ENCODE peak calls at places on chromosomes 12 and 14, in seven cellular contexts. T is GM12892, J is K562, F is SK-N-SH, I is HepG2, Y is H1, K is GM12878. V is an unnamed sample.

GRCh38 chr12:80299219-80299618 is 144.8 kb upstream of the PTPRQ start:
- DNase-seq in J (no peak), F (no peak), T (no peak), Y (no peak), K (peak), I (no peak), V (no peak)

GRCh38 chr12:7555752-7556151 is 52.2 kb upstream of the CD163 start:
- DNase-seq in J (peak), T (no peak), I (no peak), Y (no peak), K (no peak), F (no peak), V (no peak)

GRCh38 chr14:39383026-39383626 is 49.1 kb downstream of the FBXO33 start:
- DNase-seq in Y (no peak), F (no peak), T (no peak), K (no peak), I (no peak), J (no peak), V (no peak)

GRCh38 chr12:25249951-25250738 is 584 bp downstream of the KRAS start:
- DNase-seq in F (peak), J (peak), K (no peak), T (peak), I (no peak), Y (peak), V (peak)

GRCh38 chr12:11136075-11136474 is 1.6 kb upstream of the TAS2R30 start:
- DNase-seq in Y (no peak), F (no peak), K (no peak), I (no peak), T (no peak), J (no peak), V (no peak)

GRCh38 chr14:77469539-77469938 is 11.6 kb downstream of the AHSA1 start:
- DNase-seq in J (no peak), T (no peak), Y (no peak), I (no peak), F (no peak), K (no peak), V (no peak)

GRCh38 chr12:32737715-32738114 is 18.0 kb downstream of the YARS2 start:
- DNase-seq in Y (no peak), I (no peak), K (no peak), F (no peak), T (no peak), J (no peak), V (no peak)

GRCh38 chr12:110037315-110037714 is 11.0 kb downstream of the C12orf76 start:
- DNase-seq in Y (no peak), F (no peak), T (no peak), K (no peak), I (no peak), J (no peak), V (no peak)

GRCh38 chr12:80053048-80053790 is 46.1 kb upstream of the OTOGL start:
- DNase-seq in J (no peak), Y (no peak), K (no peak), T (no peak), F (peak), I (no peak), V (no peak)

GRCh38 chr12:123271182-123271491 is 519 bp downstream of the CDK2AP1 start:
- DNase-seq in T (peak), J (peak), K (no peak), Y (peak), F (peak), I (peak), V (peak)

GRCh38 chr14:31229638-31230229 is 22.1 kb upstream of the HECTD1 start:
- DNase-seq in I (peak), Y (peak), T (no peak), K (no peak), J (peak), F (no peak), V (no peak)

GRCh38 chr12:106299193-106299794 is 3.2 kb upstream of the TCP11L2 start:
- DNase-seq in Y (no peak), K (no peak), I (no peak), T (no peak), J (no peak), F (no peak), V (no peak)

GRCh38 chr14:46596236-46596635 is 55.3 kb downstream of the RPL10L start:
- DNase-seq in I (no peak), T (no peak), Y (no peak), F (no peak), J (no peak), K (no peak), V (no peak)

GRCh38 chr14:22837059-22837749 is 819 bp downstream of the MMP14 start:
- DNase-seq in F (peak), J (no peak), T (no peak), Y (peak), K (no peak), I (peak), V (no peak)

GRCh38 chr12:24081092-24081529 is 131.6 kb upstream of the SOX5 start:
- DNase-seq in J (no peak), I (no peak), K (no peak), Y (no peak), F (no peak), T (no peak), V (no peak)

GRCh38 chr12:123396954-123397353 is 13.0 kb downstream of the KMT5A start:
- DNase-seq in K (no peak), Y (no peak), F (no peak), J (no peak), T (no peak), I (no peak), V (no peak)

GRCh38 chr12:93991882-93992415 is 156.4 kb upstream of the PLXNC1 start:
- DNase-seq in K (no peak), F (no peak), Y (no peak), J (no peak), T (no peak), I (no peak), V (no peak)

GRCh38 chr14:100494645-100495044 is 92.6 kb downstream of the BEGAIN start:
- DNase-seq in Y (no peak), J (no peak), T (no peak), I (no peak), F (no peak), K (no peak), V (no peak)

GRCh38 chr14:52458721-52459085 is 93.6 kb downstream of the TXNDC16 start:
- DNase-seq in J (no peak), K (no peak), I (no peak), Y (no peak), F (no peak), T (no peak), V (no peak)

GRCh38 chr12:28202374-28203130 is 12.3 kb downstream of the CCDC91 start:
- DNase-seq in K (no peak), Y (no peak), J (no peak), I (peak), F (peak), T (no peak), V (no peak)

GRCh38 chr12:21528953-21529352 is 2.9 kb downstream of the SPX start:
- DNase-seq in T (no peak), K (no peak), F (no peak), I (no peak), Y (no peak), J (no peak), V (no peak)

GRCh38 chr12:45214739-45215418 is 1.0 kb upstream of the ANO6 start:
- DNase-seq in I (no peak), Y (no peak), J (no peak), T (no peak), K (no peak), F (no peak), V (no peak)

GRCh38 chr14:21997300-21997699 is 323.7 kb upstream of the OR4E1 start:
- DNase-seq in I (peak), J (peak), T (no peak), F (no peak), K (no peak), Y (no peak), V (no peak)

GRCh38 chr12:48119078-48119833 is at the start of gene PFKM:
- DNase-seq in K (peak), F (peak), I (no peak), Y (peak), J (peak), T (peak), V (peak)

GRCh38 chr12:3747543-3747942 is 5.4 kb downstream of the CRACR2A start:
- DNase-seq in T (no peak), Y (peak), F (no peak), I (no peak), J (no peak), K (no peak), V (no peak)

GRCh38 chr14:97539389-97539786 is 742.2 kb downstream of the VRK1 start:
- DNase-seq in I (no peak), F (no peak), K (no peak), Y (no peak), T (no peak), J (no peak), V (no peak)

GRCh38 chr12:38921025-38921677 is 15.8 kb upstream of the CPNE8 start:
- DNase-seq in T (no peak), I (peak), J (peak), Y (no peak), K (no peak), F (peak), V (no peak)

GRCh38 chr12:66829660-66830325 is 150.9 kb upstream of the GRIP1 start:
- DNase-seq in F (no peak), J (no peak), Y (no peak), I (no peak), T (no peak), K (no peak), V (no peak)

GRCh38 chr12:91379051-91379775 is 196.6 kb upstream of the DCN start:
- DNase-seq in I (no peak), T (no peak), J (no peak), F (no peak), Y (no peak), K (no peak), V (no peak)

GRCh38 chr14:34710744-34711143 is 3.6 kb downstream of the CFL2 start:
- DNase-seq in Y (no peak), I (no peak), F (no peak), T (no peak), J (no peak), K (no peak), V (no peak)

GRCh38 chr14:43480961-43481360 is 1026.1 kb downstream of the FSCB start:
- DNase-seq in J (no peak), F (no peak), T (no peak), I (no peak), K (no peak), Y (no peak), V (no peak)

GRCh38 chr12:78931466-78931990 is 67.0 kb downstream of the SYT1 start:
- DNase-seq in T (no peak), Y (no peak), I (no peak), J (no peak), F (peak), K (no peak), V (no peak)

GRCh38 chr12:124024790-124025189 is 51.8 kb downstream of the ZNF664 start:
- DNase-seq in T (no peak), F (no peak), Y (no peak), K (no peak), J (no peak), I (no peak), V (no peak)

GRCh38 chr12:99131761-99132199 is 486.7 kb downstream of the APAF1 start:
- DNase-seq in J (no peak), Y (peak), K (no peak), T (no peak), I (no peak), F (no peak), V (no peak)
- TF ChIP-seq TAF1 in J (no peak), Y (no peak), K (no peak), T (no peak), I (no peak), F (no peak), V (no peak)

GRCh38 chr14:68562911-68563255 is 230.0 kb downstream of the ZFP36L1 start:
- DNase-seq in Y (no peak), F (no peak), I (no peak), T (no peak), J (no peak), K (no peak), V (no peak)

GRCh38 chr14:68564826-68565760 is 227.8 kb downstream of the ZFP36L1 start:
- DNase-seq in I (peak), K (no peak), F (no peak), J (peak), Y (no peak), T (no peak), V (no peak)

GRCh38 chr14:68561531-68562007 is 231.3 kb downstream of the ZFP36L1 start:
- DNase-seq in K (no peak), I (peak), Y (no peak), J (no peak), T (no peak), F (no peak), V (no peak)

GRCh38 chr14:68564236-68564825 is 228.5 kb downstream of the ZFP36L1 start:
- DNase-seq in K (no peak), J (no peak), T (no peak), I (no peak), F (no peak), Y (no peak), V (no peak)

GRCh38 chr14:68563256-68564131 is 229.4 kb downstream of the ZFP36L1 start:
- DNase-seq in Y (no peak), K (no peak), I (peak), J (no peak), F (no peak), T (no peak), V (no peak)
- TF ChIP-seq TAF1 in Y (no peak), K (no peak), I (no peak), J (no peak), F (no peak), T (no peak), V (no peak)

GRCh38 chr12:49489154-49489553 is 49.7 kb upstream of the KCNH3 start:
- DNase-seq in T (no peak), J (no peak), Y (no peak), F (no peak), K (no peak), I (no peak), V (no peak)

GRCh38 chr12:49487605-49488004 is 51.2 kb upstream of the KCNH3 start:
- DNase-seq in F (no peak), J (no peak), K (peak), T (no peak), Y (no peak), I (no peak), V (no peak)

GRCh38 chr12:49491823-49492222 is 47.0 kb upstream of the KCNH3 start:
- DNase-seq in J (no peak), I (no peak), F (no peak), Y (no peak), T (no peak), K (no peak), V (no peak)

GRCh38 chr12:49489720-49490119 is 49.1 kb upstream of the KCNH3 start:
- DNase-seq in T (no peak), J (no peak), I (no peak), K (no peak), Y (no peak), F (no peak), V (no peak)
- TF ChIP-seq TAF1 in T (no peak), J (no peak), I (no peak), K (no peak), Y (no peak), F (no peak), V (no peak)

GRCh38 chr12:47032644-47033043 is 46.8 kb upstream of the PCED1B start:
- DNase-seq in J (peak), K (no peak), F (peak), I (peak), Y (no peak), T (no peak), V (no peak)
- TF ChIP-seq TAF1 in J (no peak), K (no peak), F (no peak), I (no peak), Y (no peak), T (no peak), V (no peak)

GRCh38 chr14:73786942-73787759 is 64.5 kb upstream of the PTGR2 start:
- DNase-seq in K (no peak), Y (peak), I (no peak), T (no peak), F (peak), J (peak), V (no peak)
- TF ChIP-seq TAF1 in K (no peak), Y (peak), I (peak), T (no peak), F (peak), J (peak), V (no peak)

DNA sequence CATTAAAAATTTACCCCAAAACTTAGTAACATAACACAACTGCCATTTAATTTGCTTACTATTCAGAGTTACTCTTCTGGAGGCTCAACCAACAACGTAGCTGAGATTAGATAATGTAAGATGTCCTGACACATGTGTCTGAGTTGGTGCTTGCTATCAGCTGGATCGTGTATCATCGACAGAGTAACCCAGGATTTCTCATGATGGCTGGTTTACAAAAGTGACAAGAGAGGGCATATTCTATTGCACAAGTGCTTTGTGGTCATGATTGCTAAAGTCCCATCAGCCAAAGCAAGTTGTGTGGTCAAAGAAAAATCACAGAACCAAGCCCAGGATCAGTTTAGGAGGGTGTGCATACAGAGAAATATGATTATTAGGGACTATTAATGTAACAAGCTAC is 73.3 kb downstream of the CAPZA3 start:
- DNase-seq in I (no peak), F (no peak), K (no peak), Y (no peak), J (no peak), T (no peak), V (no peak)
- TF ChIP-seq TAF1 in I (no peak), F (no peak), K (no peak), Y (no peak), J (no peak), T (no peak), V (no peak)

GRCh38 chr14:61651355-61651754 is 44.0 kb upstream of the HIF1A start:
- DNase-seq in K (no peak), F (no peak), T (no peak), I (no peak), J (no peak), Y (no peak), V (no peak)

GRCh38 chr14:61655777-61656176 is 39.5 kb upstream of the HIF1A start:
- DNase-seq in K (no peak), I (no peak), T (no peak), Y (no peak), F (no peak), J (no peak), V (no peak)

GRCh38 chr14:61654026-61654425 is 41.3 kb upstream of the HIF1A start:
- DNase-seq in T (no peak), I (no peak), J (no peak), Y (no peak), K (no peak), F (no peak), V (no peak)

GRCh38 chr14:61653507-61653906 is 41.8 kb upstream of the HIF1A start:
- DNase-seq in Y (no peak), I (no peak), K (no peak), F (no peak), T (no peak), J (no peak), V (no peak)

GRCh38 chr14:61652526-61653262 is 42.6 kb upstream of the HIF1A start:
- DNase-seq in T (no peak), K (no peak), I (no peak), F (no peak), J (no peak), Y (no peak), V (no peak)
- TF ChIP-seq TAF1 in T (no peak), K (no peak), I (no peak), F (no peak), J (no peak), Y (no peak), V (no peak)

DNA sequence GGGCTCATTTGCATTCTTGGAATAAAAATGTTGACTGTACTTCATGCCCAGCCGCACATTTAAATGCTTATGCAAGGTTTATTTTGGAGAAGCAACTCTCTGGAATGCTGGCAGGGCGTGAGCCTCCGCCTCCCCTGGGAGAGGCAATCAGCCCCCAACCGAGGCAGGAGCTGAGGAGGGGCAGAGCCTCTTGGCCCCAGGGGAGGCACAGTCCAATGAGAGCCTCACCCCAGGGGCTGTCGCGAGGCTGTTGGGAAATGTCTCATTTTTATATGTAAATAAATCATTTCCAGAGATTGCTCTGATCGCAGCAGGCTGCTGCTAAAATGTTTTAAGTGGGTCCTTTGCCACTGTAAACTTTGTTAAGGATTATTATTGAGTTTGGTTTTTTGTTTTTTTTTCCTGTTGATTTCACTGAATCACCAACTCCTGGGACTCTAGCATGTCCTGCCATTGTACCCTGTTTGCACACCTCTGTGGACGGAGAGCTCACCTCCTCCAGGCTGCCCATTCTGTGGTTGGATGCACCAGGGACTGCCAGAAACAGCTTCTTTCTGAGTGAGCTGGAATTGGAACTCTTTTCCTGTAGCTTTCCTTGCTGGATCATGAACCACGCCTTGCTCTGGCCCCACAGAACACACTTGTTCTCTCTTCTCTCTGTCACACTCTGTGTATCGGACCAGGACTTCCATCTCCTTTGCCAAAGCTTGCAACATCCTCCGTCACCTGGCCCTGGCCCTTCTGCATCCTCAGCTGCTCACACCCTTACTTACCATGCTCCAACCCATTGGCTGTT is 46.9 kb upstream of the FAM181A start:
- DNase-seq in Y (no peak), K (no peak), T (no peak), F (no peak), J (no peak), I (no peak), V (no peak)
- TF ChIP-seq TAF1 in Y (no peak), K (no peak), T (no peak), F (no peak), J (no peak), I (no peak), V (no peak)